ENCODE peak calls at places on chromosomes 6 and 20, in nine cellular contexts. H is NCI-H2107; F is sigmoid colon; B is CD4-positive, alpha-beta memory T cell; D is HEK293T; S is stomach; R is AG08396; N is hypothalamus; A is left ventricle myocardium superior. V is an unnamed sample.

GRCh38 chr6:31978831-31979230 is 3.0 kb upstream of the C4A start:
- DNase-seq in R (no peak), B (no peak), F (no peak), D (no peak), S (no peak), A (no peak), N (no peak), H (no peak), V (no peak)

GRCh38 chr20:60136640-60137411 is 178.6 kb downstream of the CDH26 start:
- DNase-seq in H (no peak), N (no peak), B (no peak), R (no peak), D (no peak), S (no peak), A (no peak), F (no peak), V (no peak)

GRCh38 chr6:42279144-42279781 is 61.6 kb upstream of the MRPS10 start:
- DNase-seq in S (no peak), D (no peak), A (peak), R (peak), N (no peak), B (no peak), H (no peak), F (peak), V (no peak)

GRCh38 chr20:2349801-2350200 is 30.9 kb upstream of the TGM6 start:
- DNase-seq in R (no peak), F (no peak), S (no peak), H (no peak), N (no peak), D (no peak), A (no peak), B (no peak), V (no peak)

GRCh38 chr6:15033850-15034203 is 212.0 kb upstream of the JARID2 start:
- DNase-seq in S (no peak), N (no peak), R (no peak), A (no peak), H (no peak), F (no peak), D (no peak), B (no peak), V (no peak)

GRCh38 chr6:95387845-95388244 is 189.5 kb upstream of the MANEA start:
- DNase-seq in B (no peak), A (no peak), N (no peak), H (no peak), D (no peak), F (no peak), R (no peak), S (no peak), V (no peak)

GRCh38 chr20:24033151-24033550 is 44.6 kb upstream of the GGTLC1 start:
- DNase-seq in N (no peak), A (no peak), B (no peak), S (no peak), H (no peak), D (no peak), F (no peak), R (no peak), V (no peak)

GRCh38 chr6:90406142-90406794 is 109.6 kb upstream of the BACH2 start:
- DNase-seq in H (no peak), N (no peak), R (peak), S (no peak), F (no peak), B (peak), D (no peak), A (no peak), V (no peak)

GRCh38 chr6:117265425-117266266 is at the start of gene VGLL2:
- DNase-seq in A (peak), D (peak), S (no peak), F (peak), R (peak), B (no peak), H (no peak), N (peak), V (peak)

GRCh38 chr20:42857446-42857845 is 332.3 kb downstream of the PTPRT start:
- DNase-seq in R (no peak), N (no peak), H (no peak), B (no peak), S (no peak), A (no peak), F (no peak), D (no peak), V (no peak)

GRCh38 chr6:72683797-72684196 is 61.9 kb downstream of the KCNQ5 start:
- DNase-seq in A (no peak), R (no peak), N (no peak), S (no peak), H (no peak), B (no peak), D (no peak), F (no peak), V (no peak)

GRCh38 chr6:123777554-123777953 is 26.1 kb upstream of the NKAIN2 start:
- DNase-seq in S (no peak), N (no peak), R (no peak), H (no peak), F (no peak), B (no peak), A (no peak), D (no peak), V (no peak)

GRCh38 chr20:34709836-34710567 is 5.9 kb downstream of the TP53INP2 start:
- DNase-seq in N (peak), A (peak), S (peak), B (no peak), F (peak), D (peak), R (peak), H (no peak), V (peak)

GRCh38 chr20:19808498-19808897 is 50.4 kb downstream of the RIN2 start:
- DNase-seq in B (no peak), A (no peak), D (no peak), N (no peak), R (no peak), S (no peak), F (no peak), H (no peak), V (no peak)

GRCh38 chr6:140773276-140773675 is 1359.4 kb upstream of the GJE1 start:
- DNase-seq in S (no peak), F (no peak), N (no peak), B (no peak), H (no peak), R (no peak), A (no peak), D (no peak), V (no peak)

GRCh38 chr6:89955364-89955763 is 61.1 kb downstream of the GJA10 start:
- DNase-seq in N (no peak), S (no peak), A (no peak), H (no peak), F (no peak), B (no peak), D (no peak), R (no peak), V (no peak)

GRCh38 chr6:12482386-12482785 is 192.2 kb downstream of the EDN1 start:
- DNase-seq in D (no peak), S (no peak), H (no peak), F (no peak), B (no peak), N (no peak), A (no peak), R (no peak), V (no peak)

V was measured in nephron progenitor cell.